ENCODE peak calls at places on chromosomes 11 and 22, in seven cellular contexts. One of them, this sample, is unnamed.

GRCh38 chr11:17391493-17392355 is 3.3 kb upstream of the KCNJ11 start:
- DNase-seq in thoracic aorta: no peak
- DNase-seq in CD4-positive, CD25-positive, alpha-beta regulatory T cell: no peak
- DNase-seq in Karpas-422: peak; percentile 56
- DNase-seq in fibroblast of lung: no peak
- DNase-seq in foreskin keratinocyte: no peak
- DNase-seq in lung: no peak
- DNase-seq in this sample: no peak

GRCh38 chr11:60973699-60974098 is 2.2 kb downstream of the CD6 start:
- DNase-seq in foreskin keratinocyte: no peak
- DNase-seq in fibroblast of lung: no peak
- DNase-seq in CD4-positive, CD25-positive, alpha-beta regulatory T cell: no peak
- DNase-seq in thoracic aorta: no peak
- DNase-seq in lung: no peak
- DNase-seq in Karpas-422: no peak
- DNase-seq in this sample: no peak

GRCh38 chr11:115170133-115170815 is 333.9 kb downstream of the CADM1 start:
- DNase-seq in fibroblast of lung: no peak
- DNase-seq in foreskin keratinocyte: no peak
- DNase-seq in lung: no peak
- DNase-seq in CD4-positive, CD25-positive, alpha-beta regulatory T cell: no peak
- DNase-seq in thoracic aorta: no peak
- DNase-seq in Karpas-422: peak; percentile 68
- DNase-seq in this sample: no peak

GRCh38 chr11:91104237-91104636 is 881.4 kb upstream of the CHORDC1 start:
- DNase-seq in fibroblast of lung: peak; percentile 79
- DNase-seq in CD4-positive, CD25-positive, alpha-beta regulatory T cell: no peak
- DNase-seq in foreskin keratinocyte: peak; percentile 51
- DNase-seq in thoracic aorta: no peak
- DNase-seq in lung: no peak
- DNase-seq in Karpas-422: no peak
- DNase-seq in this sample: no peak

GRCh38 chr22:20867179-20868099 is 8.6 kb downstream of the SNAP29 start:
- DNase-seq in CD4-positive, CD25-positive, alpha-beta regulatory T cell: no peak
- DNase-seq in fibroblast of lung: no peak
- DNase-seq in Karpas-422: no peak
- DNase-seq in foreskin keratinocyte: no peak
- DNase-seq in lung: peak; percentile 48
- DNase-seq in thoracic aorta: no peak
- DNase-seq in this sample: no peak

GRCh38 chr11:76798202-76798581 is 15.0 kb downstream of the TSKU start:
- DNase-seq in CD4-positive, CD25-positive, alpha-beta regulatory T cell: no peak
- DNase-seq in fibroblast of lung: no peak
- DNase-seq in foreskin keratinocyte: no peak
- DNase-seq in Karpas-422: no peak
- DNase-seq in thoracic aorta: no peak
- DNase-seq in lung: peak; percentile 22
- DNase-seq in this sample: no peak

GRCh38 chr11:109308551-109308950 is 113.4 kb upstream of the C11orf87 start:
- DNase-seq in Karpas-422: no peak
- DNase-seq in lung: no peak
- DNase-seq in CD4-positive, CD25-positive, alpha-beta regulatory T cell: no peak
- DNase-seq in fibroblast of lung: no peak
- DNase-seq in thoracic aorta: no peak
- DNase-seq in foreskin keratinocyte: no peak
- DNase-seq in this sample: no peak

GRCh38 chr11:86046111-86046510 is 22.8 kb downstream of the PICALM start:
- DNase-seq in fibroblast of lung: peak; percentile 45
- DNase-seq in Karpas-422: no peak
- DNase-seq in lung: no peak
- DNase-seq in foreskin keratinocyte: no peak
- DNase-seq in CD4-positive, CD25-positive, alpha-beta regulatory T cell: no peak
- DNase-seq in thoracic aorta: no peak
- DNase-seq in this sample: no peak

GRCh38 chr22:33036881-33037280 is 21.3 kb downstream of the SYN3 start:
- DNase-seq in lung: no peak
- DNase-seq in fibroblast of lung: no peak
- DNase-seq in thoracic aorta: no peak
- DNase-seq in Karpas-422: no peak
- DNase-seq in foreskin keratinocyte: no peak
- DNase-seq in CD4-positive, CD25-positive, alpha-beta regulatory T cell: no peak
- DNase-seq in this sample: no peak

GRCh38 chr11:72752088-72752914 is at the start of gene ARAP1:
- DNase-seq in CD4-positive, CD25-positive, alpha-beta regulatory T cell: peak; percentile 82
- DNase-seq in foreskin keratinocyte: peak; percentile 42
- DNase-seq in fibroblast of lung: peak; percentile 81
- DNase-seq in lung: peak; percentile 82
- DNase-seq in thoracic aorta: peak; percentile 18
- DNase-seq in Karpas-422: peak; percentile 89
- DNase-seq in this sample: peak; percentile 73

GRCh38 chr22:50184004-50184461 is 1.7 kb upstream of the TRABD start:
- DNase-seq in foreskin keratinocyte: no peak
- DNase-seq in CD4-positive, CD25-positive, alpha-beta regulatory T cell: no peak
- DNase-seq in fibroblast of lung: peak; percentile 51
- DNase-seq in thoracic aorta: no peak
- DNase-seq in Karpas-422: no peak
- DNase-seq in lung: peak; percentile 83
- DNase-seq in this sample: no peak

GRCh38 chr11:122872046-122872445 is 10.5 kb upstream of the JHY start:
- DNase-seq in thoracic aorta: no peak
- DNase-seq in CD4-positive, CD25-positive, alpha-beta regulatory T cell: no peak
- DNase-seq in lung: no peak
- DNase-seq in Karpas-422: no peak
- DNase-seq in foreskin keratinocyte: no peak
- DNase-seq in fibroblast of lung: no peak
- DNase-seq in this sample: no peak

DNA sequence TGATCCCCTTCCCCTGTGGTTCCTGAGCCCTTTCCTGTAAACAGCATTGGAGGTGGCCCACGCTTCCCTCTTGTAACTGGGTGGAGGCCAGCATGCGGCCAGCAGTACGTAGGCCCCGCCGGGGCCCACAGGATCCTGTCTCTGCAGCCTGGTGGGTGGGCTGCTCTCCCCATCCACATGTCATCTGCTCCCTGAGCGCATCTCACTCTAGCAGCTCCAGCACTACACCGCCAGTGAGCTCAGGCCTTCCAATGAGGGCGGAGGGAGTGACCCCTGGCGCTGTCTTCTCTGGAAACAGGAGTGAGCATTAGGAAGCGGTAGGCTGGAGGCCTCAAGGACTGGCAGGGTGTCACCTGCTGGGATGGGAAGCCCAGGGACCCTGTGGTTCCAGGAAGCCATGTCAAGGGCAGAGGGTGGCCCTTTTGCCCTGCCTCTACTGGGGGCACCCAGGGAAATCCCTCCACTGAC is 363.9 kb downstream of the TBC1D22A start:
- DNase-seq in CD4-positive, CD25-positive, alpha-beta regulatory T cell: no peak
- DNase-seq in Karpas-422: no peak
- DNase-seq in foreskin keratinocyte: no peak
- DNase-seq in lung: no peak
- DNase-seq in thoracic aorta: no peak
- DNase-seq in fibroblast of lung: no peak
- DNase-seq in this sample: no peak
- H3K27ac ChIP-seq in CD4-positive, CD25-positive, alpha-beta regulatory T cell: no peak overlapping the region
- H3K27ac ChIP-seq in Karpas-422: no peak overlapping the region
- H3K27ac ChIP-seq in foreskin keratinocyte: no peak overlapping the region
- H3K27ac ChIP-seq in lung: no peak overlapping the region
- H3K27ac ChIP-seq in thoracic aorta: no peak overlapping the region
- H3K27ac ChIP-seq in fibroblast of lung: no peak overlapping the region
- H3K27ac ChIP-seq in this sample: no peak overlapping the region

GRCh38 chr11:44564653-44565007 is 833 bp upstream of the CD82 start:
- DNase-seq in Karpas-422: no peak
- DNase-seq in lung: peak; percentile 75
- DNase-seq in CD4-positive, CD25-positive, alpha-beta regulatory T cell: no peak
- DNase-seq in fibroblast of lung: peak; percentile 84
- DNase-seq in thoracic aorta: peak; percentile 83
- DNase-seq in foreskin keratinocyte: peak; percentile 96
- DNase-seq in this sample: no peak

GRCh38 chr11:44566559-44566949 is 1.1 kb downstream of the CD82 start:
- DNase-seq in fibroblast of lung: no peak
- DNase-seq in lung: no peak
- DNase-seq in Karpas-422: no peak
- DNase-seq in CD4-positive, CD25-positive, alpha-beta regulatory T cell: no peak
- DNase-seq in thoracic aorta: no peak
- DNase-seq in foreskin keratinocyte: no peak
- DNase-seq in this sample: no peak

GRCh38 chr11:44565746-44566558 is 489 bp downstream of the CD82 start:
- DNase-seq in Karpas-422: no peak
- DNase-seq in CD4-positive, CD25-positive, alpha-beta regulatory T cell: no peak
- DNase-seq in thoracic aorta: no peak
- DNase-seq in foreskin keratinocyte: no peak
- DNase-seq in lung: no peak
- DNase-seq in fibroblast of lung: no peak
- DNase-seq in this sample: no peak

GRCh38 chr11:44564198-44564597 is 1.3 kb upstream of the CD82 start:
- DNase-seq in Karpas-422: no peak
- DNase-seq in CD4-positive, CD25-positive, alpha-beta regulatory T cell: no peak
- DNase-seq in foreskin keratinocyte: peak; percentile 51
- DNase-seq in lung: no peak
- DNase-seq in fibroblast of lung: peak; percentile 32
- DNase-seq in thoracic aorta: no peak
- DNase-seq in this sample: no peak

GRCh38 chr11:44565008-44565745 is at the start of gene CD82:
- DNase-seq in foreskin keratinocyte: peak; percentile 94
- DNase-seq in lung: peak; percentile 100
- DNase-seq in thoracic aorta: peak; percentile 100
- DNase-seq in fibroblast of lung: peak; percentile 97
- DNase-seq in CD4-positive, CD25-positive, alpha-beta regulatory T cell: peak; percentile 97
- DNase-seq in Karpas-422: peak; percentile 99
- DNase-seq in this sample: peak; percentile 95
- H3K27me3 ChIP-seq in foreskin keratinocyte: no peaks in the 10 kb centered on the region
- H3K27me3 ChIP-seq in lung: no peaks in the 10 kb centered on the region
- H3K27me3 ChIP-seq in thoracic aorta: no peaks in the 10 kb centered on the region
- H3K27me3 ChIP-seq in fibroblast of lung: no peaks in the 10 kb centered on the region
- H3K27me3 ChIP-seq in CD4-positive, CD25-positive, alpha-beta regulatory T cell: no peaks in the 10 kb centered on the region
- H3K27me3 ChIP-seq in Karpas-422: no peaks in the 10 kb centered on the region
- H3K27me3 ChIP-seq in this sample: no peaks in the 10 kb centered on the region

DNA sequence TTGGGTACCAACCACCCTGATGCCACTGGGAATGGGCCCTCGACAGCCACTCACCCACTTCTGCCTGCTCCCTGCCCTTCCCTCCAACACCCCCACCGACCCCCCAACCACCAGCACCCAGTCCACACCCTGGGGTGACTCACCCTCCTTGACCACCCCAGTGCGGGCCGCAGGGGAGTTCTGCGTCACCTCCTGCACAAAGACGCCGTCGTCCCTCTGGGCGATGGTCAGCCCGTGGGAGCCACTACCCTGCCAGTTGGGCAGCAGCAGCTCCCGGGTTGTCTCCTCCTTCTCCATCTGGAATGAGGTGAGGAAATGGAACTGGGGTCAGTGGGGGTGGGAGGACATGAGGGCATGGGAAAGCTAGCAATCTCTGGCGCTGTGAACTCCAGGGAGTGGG is 10.8 kb downstream of the AHNAK start:
- DNase-seq in fibroblast of lung: peak; percentile 46
- DNase-seq in foreskin keratinocyte: no peak
- DNase-seq in lung: no peak
- DNase-seq in CD4-positive, CD25-positive, alpha-beta regulatory T cell: no peak
- DNase-seq in Karpas-422: peak; percentile 2
- DNase-seq in thoracic aorta: no peak
- DNase-seq in this sample: no peak
- H3K4me1 ChIP-seq in fibroblast of lung: peaks cover 27% of the 10 kb centered on the region
- H3K4me1 ChIP-seq in foreskin keratinocyte: peaks cover 20% of the 10 kb centered on the region
- H3K4me1 ChIP-seq in lung: peaks cover 27% of the 10 kb centered on the region
- H3K4me1 ChIP-seq in CD4-positive, CD25-positive, alpha-beta regulatory T cell: peaks cover 32% of the 10 kb centered on the region
- H3K4me1 ChIP-seq in Karpas-422: peaks cover 2% of the 10 kb centered on the region
- H3K4me1 ChIP-seq in thoracic aorta: peaks cover 34% of the 10 kb centered on the region
- H3K4me1 ChIP-seq in this sample: peaks cover 36% of the 10 kb centered on the region

GRCh38 chr11:66880484-66881211 is 23.8 kb downstream of the LRFN4 start:
- DNase-seq in CD4-positive, CD25-positive, alpha-beta regulatory T cell: no peak
- DNase-seq in Karpas-422: peak; percentile 89
- DNase-seq in foreskin keratinocyte: peak; percentile 64
- DNase-seq in thoracic aorta: no peak
- DNase-seq in lung: no peak
- DNase-seq in fibroblast of lung: peak; percentile 20
- DNase-seq in this sample: no peak

GRCh38 chr11:66881927-66882452 is 25.1 kb downstream of the LRFN4 start:
- DNase-seq in foreskin keratinocyte: no peak
- DNase-seq in Karpas-422: peak; percentile 49
- DNase-seq in fibroblast of lung: peak; percentile 11
- DNase-seq in thoracic aorta: no peak
- DNase-seq in CD4-positive, CD25-positive, alpha-beta regulatory T cell: no peak
- DNase-seq in lung: no peak
- DNase-seq in this sample: no peak

GRCh38 chr11:66883021-66883968 is 26.4 kb downstream of the LRFN4 start:
- DNase-seq in lung: peak; percentile 79
- DNase-seq in thoracic aorta: no peak
- DNase-seq in Karpas-422: peak; percentile 89
- DNase-seq in fibroblast of lung: peak; percentile 85
- DNase-seq in CD4-positive, CD25-positive, alpha-beta regulatory T cell: peak; percentile 23
- DNase-seq in foreskin keratinocyte: no peak
- DNase-seq in this sample: peak; percentile 36

GRCh38 chr11:66881436-66881835 is 24.6 kb downstream of the LRFN4 start:
- DNase-seq in fibroblast of lung: no peak
- DNase-seq in foreskin keratinocyte: no peak
- DNase-seq in CD4-positive, CD25-positive, alpha-beta regulatory T cell: no peak
- DNase-seq in Karpas-422: peak; percentile 51
- DNase-seq in thoracic aorta: no peak
- DNase-seq in lung: no peak
- DNase-seq in this sample: no peak

DNA sequence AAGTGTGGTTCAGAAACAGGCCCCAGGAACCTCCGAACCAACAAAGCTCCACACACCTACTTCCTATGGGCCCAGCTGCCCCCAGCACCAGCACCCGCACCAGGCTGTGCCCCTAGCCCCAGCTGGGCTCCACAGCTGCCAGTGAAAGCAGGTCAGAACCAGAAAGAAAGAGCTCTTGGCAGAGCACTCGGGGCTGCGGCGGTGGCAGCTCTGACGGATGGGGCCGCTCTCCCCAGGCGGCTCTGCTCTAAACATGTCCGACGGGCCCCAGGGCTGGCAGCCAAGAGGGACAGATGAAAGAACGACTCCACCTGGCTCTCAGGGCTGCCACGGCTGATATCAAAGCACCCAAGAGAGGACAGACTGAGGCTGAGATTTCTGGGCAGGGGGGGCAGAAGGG is 25.7 kb downstream of the LRFN4 start:
- DNase-seq in foreskin keratinocyte: no peak
- DNase-seq in CD4-positive, CD25-positive, alpha-beta regulatory T cell: no peak
- DNase-seq in lung: no peak
- DNase-seq in Karpas-422: no peak
- DNase-seq in fibroblast of lung: peak; percentile 24
- DNase-seq in thoracic aorta: no peak
- DNase-seq in this sample: no peak
- H3K27ac ChIP-seq in foreskin keratinocyte: no peak overlapping the region
- H3K27ac ChIP-seq in CD4-positive, CD25-positive, alpha-beta regulatory T cell: no peak overlapping the region
- H3K27ac ChIP-seq in lung: no peak overlapping the region
- H3K27ac ChIP-seq in Karpas-422: no peak overlapping the region
- H3K27ac ChIP-seq in fibroblast of lung: no peak overlapping the region
- H3K27ac ChIP-seq in thoracic aorta: no peak overlapping the region
- H3K27ac ChIP-seq in this sample: no peak overlapping the region

This sample was measured in CD4-positive, alpha-beta memory T cell.